ENCODE peak calls at places on chromosome 22, in five cellular contexts. One of them, this sample, is unnamed.

GRCh38 chr22:43351966-43352345 is 8.8 kb upstream of the SCUBE1 start:
- DNase-seq in fibroblast of lung: no peak
- DNase-seq in astrocyte of the spinal cord: no peak
- DNase-seq in fibroblast of pulmonary artery: no peak
- DNase-seq in tibial nerve: no peak
- DNase-seq in this sample: no peak

GRCh38 chr22:19970479-19971275 is 29.1 kb upstream of the TXNRD2 start:
- DNase-seq in fibroblast of lung: peak; percentile 35
- DNase-seq in astrocyte of the spinal cord: peak; percentile 58
- DNase-seq in fibroblast of pulmonary artery: peak; percentile 64
- DNase-seq in tibial nerve: peak; percentile 72
- DNase-seq in this sample: peak; percentile 92

GRCh38 chr22:30183861-30184278 is 62.7 kb downstream of the LIF start:
- DNase-seq in fibroblast of lung: peak; percentile 75
- DNase-seq in astrocyte of the spinal cord: peak; percentile 42
- DNase-seq in fibroblast of pulmonary artery: peak; percentile 25
- DNase-seq in tibial nerve: no peak
- DNase-seq in this sample: no peak

GRCh38 chr22:26322179-26322905 is 106.7 kb upstream of the ASPHD2 start:
- DNase-seq in fibroblast of lung: peak; percentile 95
- DNase-seq in astrocyte of the spinal cord: peak; percentile 53
- DNase-seq in fibroblast of pulmonary artery: peak; percentile 35
- DNase-seq in tibial nerve: no peak
- DNase-seq in this sample: no peak

GRCh38 chr22:41929158-41929896 is 2.7 kb upstream of the TNFRSF13C start:
- DNase-seq in fibroblast of lung: no peak
- DNase-seq in astrocyte of the spinal cord: no peak
- DNase-seq in fibroblast of pulmonary artery: no peak
- DNase-seq in tibial nerve: no peak
- DNase-seq in this sample: peak; percentile 73

GRCh38 chr22:43823353-43823908 is 11.3 kb upstream of the EFCAB6 start:
- DNase-seq in fibroblast of lung: peak; percentile 17
- DNase-seq in astrocyte of the spinal cord: no peak
- DNase-seq in fibroblast of pulmonary artery: no peak
- DNase-seq in tibial nerve: no peak
- DNase-seq in this sample: no peak

GRCh38 chr22:26785942-26786341 is 128.6 kb downstream of the MIAT start:
- DNase-seq in fibroblast of lung: no peak
- DNase-seq in astrocyte of the spinal cord: no peak
- DNase-seq in fibroblast of pulmonary artery: no peak
- DNase-seq in tibial nerve: no peak
- DNase-seq in this sample: no peak

GRCh38 chr22:29704528-29705285 is 15.1 kb upstream of the CABP7 start:
- DNase-seq in fibroblast of lung: peak; percentile 72
- DNase-seq in astrocyte of the spinal cord: peak; percentile 50
- DNase-seq in fibroblast of pulmonary artery: peak; percentile 11
- DNase-seq in tibial nerve: peak; percentile 16
- DNase-seq in this sample: peak; percentile 63

GRCh38 chr22:39938509-39938908 is 21.7 kb upstream of the TMA7B start:
- DNase-seq in fibroblast of lung: no peak
- DNase-seq in astrocyte of the spinal cord: no peak
- DNase-seq in fibroblast of pulmonary artery: no peak
- DNase-seq in tibial nerve: no peak
- DNase-seq in this sample: no peak

GRCh38 chr22:17590586-17590985 is 27.3 kb downstream of the SLC25A18 start:
- DNase-seq in fibroblast of lung: no peak
- DNase-seq in astrocyte of the spinal cord: no peak
- DNase-seq in fibroblast of pulmonary artery: no peak
- DNase-seq in tibial nerve: no peak
- DNase-seq in this sample: no peak

GRCh38 chr22:34036936-34037335 is 116.7 kb upstream of the LARGE1 start:
- DNase-seq in fibroblast of lung: no peak
- DNase-seq in astrocyte of the spinal cord: no peak
- DNase-seq in fibroblast of pulmonary artery: no peak
- DNase-seq in tibial nerve: no peak
- DNase-seq in this sample: peak; percentile 52

DNA sequence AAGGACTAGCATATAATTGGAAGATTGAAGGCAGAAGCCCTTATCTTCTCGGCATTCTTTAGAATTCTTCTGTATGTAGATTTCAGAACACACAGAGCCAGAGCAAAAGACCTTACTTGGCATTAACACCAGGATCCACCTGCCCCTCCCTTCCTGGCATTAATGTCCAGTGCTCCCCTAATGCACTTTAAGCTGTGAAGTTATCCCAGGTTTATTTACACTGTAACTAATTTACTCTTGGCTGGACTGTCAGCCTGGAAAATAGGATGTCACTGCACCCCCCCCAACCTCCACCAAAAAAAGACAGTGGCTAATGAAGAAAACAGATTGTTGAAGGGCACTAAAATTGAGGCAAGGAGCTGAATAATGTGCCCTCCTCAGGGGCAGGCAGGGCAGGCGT is 30.1 kb downstream of the TIMP3 start:
- DNase-seq in fibroblast of lung: no peak
- DNase-seq in astrocyte of the spinal cord: no peak
- DNase-seq in fibroblast of pulmonary artery: no peak
- DNase-seq in tibial nerve: no peak
- DNase-seq in this sample: no peak
- H3K4me3 ChIP-seq in fibroblast of lung: no peak overlapping the region
- H3K4me3 ChIP-seq in astrocyte of the spinal cord: no peak overlapping the region
- H3K4me3 ChIP-seq in fibroblast of pulmonary artery: no peak overlapping the region
- H3K4me3 ChIP-seq in tibial nerve: no peak overlapping the region
- H3K4me3 ChIP-seq in this sample: no peak overlapping the region

GRCh38 chr22:48098936-48099245 is 1336.4 kb downstream of the TBC1D22A start:
- DNase-seq in fibroblast of lung: no peak
- DNase-seq in astrocyte of the spinal cord: no peak
- DNase-seq in fibroblast of pulmonary artery: no peak
- DNase-seq in tibial nerve: no peak
- DNase-seq in this sample: no peak

GRCh38 chr22:48097723-48098122 is 1335.3 kb downstream of the TBC1D22A start:
- DNase-seq in fibroblast of lung: no peak
- DNase-seq in astrocyte of the spinal cord: no peak
- DNase-seq in fibroblast of pulmonary artery: no peak
- DNase-seq in tibial nerve: no peak
- DNase-seq in this sample: peak; percentile 77

GRCh38 chr22:48099671-48100070 is 1337.2 kb downstream of the TBC1D22A start:
- DNase-seq in fibroblast of lung: no peak
- DNase-seq in astrocyte of the spinal cord: no peak
- DNase-seq in fibroblast of pulmonary artery: no peak
- DNase-seq in tibial nerve: no peak
- DNase-seq in this sample: no peak

GRCh38 chr22:48099251-48099650 is 1336.8 kb downstream of the TBC1D22A start:
- DNase-seq in fibroblast of lung: no peak
- DNase-seq in astrocyte of the spinal cord: no peak
- DNase-seq in fibroblast of pulmonary artery: no peak
- DNase-seq in tibial nerve: no peak
- DNase-seq in this sample: peak; percentile 72

DNA sequence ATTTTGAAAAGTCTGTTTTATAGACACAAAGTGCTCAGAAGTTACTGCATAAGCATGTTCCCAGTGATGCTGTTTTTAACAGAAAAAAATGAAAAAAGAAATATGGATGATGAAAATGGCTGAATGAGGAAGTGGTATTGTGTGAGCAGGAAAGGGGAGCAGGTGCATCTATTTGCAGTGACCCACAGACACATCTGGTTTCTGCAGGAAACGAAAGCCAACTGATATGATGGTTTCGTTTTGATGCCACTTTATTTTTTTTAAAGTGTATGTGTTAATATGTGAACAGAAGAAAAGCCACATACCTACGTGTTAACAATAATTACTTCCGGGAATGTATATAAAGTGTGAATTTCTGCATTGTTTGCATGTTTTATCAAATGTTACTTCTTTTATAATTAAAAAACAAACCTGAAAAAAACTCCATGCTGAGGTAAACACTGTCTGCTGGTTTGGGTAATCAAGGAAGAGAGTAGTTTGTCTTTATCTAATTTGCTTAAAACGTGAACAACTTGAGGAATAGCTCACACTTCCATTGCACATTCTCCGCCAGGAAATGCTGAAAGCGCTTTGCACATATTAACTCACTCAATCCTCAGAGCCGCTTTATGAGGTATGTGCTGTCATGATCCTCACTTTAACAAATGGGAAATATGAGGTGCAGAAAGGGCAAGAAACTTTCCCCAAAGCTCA is 1335.9 kb downstream of the TBC1D22A start:
- DNase-seq in fibroblast of lung: no peak
- DNase-seq in astrocyte of the spinal cord: no peak
- DNase-seq in fibroblast of pulmonary artery: no peak
- DNase-seq in tibial nerve: no peak
- DNase-seq in this sample: peak; percentile 93
- H3K4me3 ChIP-seq in fibroblast of lung: no peak overlapping the region
- H3K4me3 ChIP-seq in astrocyte of the spinal cord: no peak overlapping the region
- H3K4me3 ChIP-seq in fibroblast of pulmonary artery: no peak overlapping the region
- H3K4me3 ChIP-seq in tibial nerve: no peak overlapping the region
- H3K4me3 ChIP-seq in this sample: peak overlapping the region; percentile 26

GRCh38 chr22:50535113-50535512 is 5.3 kb upstream of the TYMP start:
- DNase-seq in fibroblast of lung: no peak
- DNase-seq in astrocyte of the spinal cord: no peak
- DNase-seq in fibroblast of pulmonary artery: no peak
- DNase-seq in tibial nerve: no peak
- DNase-seq in this sample: peak; percentile 93
- H3K4me3 ChIP-seq in fibroblast of lung: no peak overlapping the region
- H3K4me3 ChIP-seq in astrocyte of the spinal cord: no peak overlapping the region
- H3K4me3 ChIP-seq in fibroblast of pulmonary artery: no peak overlapping the region
- H3K4me3 ChIP-seq in tibial nerve: no peak overlapping the region
- H3K4me3 ChIP-seq in this sample: peak overlapping the region; percentile 31

GRCh38 chr22:49917997-49918910 is at the start of the genes ALG12 and CRELD2:
- DNase-seq in fibroblast of lung: peak; percentile 96
- DNase-seq in astrocyte of the spinal cord: peak; percentile 98
- DNase-seq in fibroblast of pulmonary artery: peak; percentile 97
- DNase-seq in tibial nerve: peak; percentile 97
- DNase-seq in this sample: peak; percentile 98

GRCh38 chr22:49914256-49914655 is 4.0 kb downstream of the ALG12 start:
- DNase-seq in fibroblast of lung: no peak
- DNase-seq in astrocyte of the spinal cord: no peak
- DNase-seq in fibroblast of pulmonary artery: no peak
- DNase-seq in tibial nerve: no peak
- DNase-seq in this sample: no peak

GRCh38 chr22:49915610-49916009 is 2.6 kb downstream of the ALG12 start:
- DNase-seq in fibroblast of lung: no peak
- DNase-seq in astrocyte of the spinal cord: no peak
- DNase-seq in fibroblast of pulmonary artery: no peak
- DNase-seq in tibial nerve: no peak
- DNase-seq in this sample: no peak

GRCh38 chr22:49918911-49919881 is 762 bp downstream of the CRELD2 start:
- DNase-seq in fibroblast of lung: no peak
- DNase-seq in astrocyte of the spinal cord: no peak
- DNase-seq in fibroblast of pulmonary artery: no peak
- DNase-seq in tibial nerve: no peak
- DNase-seq in this sample: no peak

GRCh38 chr22:49916851-49917250 is 1.4 kb downstream of the ALG12 start:
- DNase-seq in fibroblast of lung: no peak
- DNase-seq in astrocyte of the spinal cord: no peak
- DNase-seq in fibroblast of pulmonary artery: no peak
- DNase-seq in tibial nerve: no peak
- DNase-seq in this sample: no peak
- H3K4me3 ChIP-seq in fibroblast of lung: no peak overlapping the region
- H3K4me3 ChIP-seq in astrocyte of the spinal cord: no peak overlapping the region
- H3K4me3 ChIP-seq in fibroblast of pulmonary artery: no peak overlapping the region
- H3K4me3 ChIP-seq in tibial nerve: no peak overlapping the region
- H3K4me3 ChIP-seq in this sample: peak overlapping the region; percentile 96

GRCh38 chr22:24996420-24996952 is 44.0 kb downstream of the KIAA1671 start:
- DNase-seq in fibroblast of lung: peak; percentile 66
- DNase-seq in astrocyte of the spinal cord: peak; percentile 53
- DNase-seq in fibroblast of pulmonary artery: peak; percentile 48
- DNase-seq in tibial nerve: no peak
- DNase-seq in this sample: no peak
- H3K4me3 ChIP-seq in fibroblast of lung: no peak overlapping the region
- H3K4me3 ChIP-seq in astrocyte of the spinal cord: no peak overlapping the region
- H3K4me3 ChIP-seq in fibroblast of pulmonary artery: no peak overlapping the region
- H3K4me3 ChIP-seq in tibial nerve: no peak overlapping the region
- H3K4me3 ChIP-seq in this sample: no peak overlapping the region

GRCh38 chr22:46064236-46064965 is 85.9 kb upstream of the PPARA start:
- DNase-seq in fibroblast of lung: peak; percentile 67
- DNase-seq in astrocyte of the spinal cord: no peak
- DNase-seq in fibroblast of pulmonary artery: no peak
- DNase-seq in tibial nerve: no peak
- DNase-seq in this sample: no peak

GRCh38 chr22:46066691-46067090 is 83.6 kb upstream of the PPARA start:
- DNase-seq in fibroblast of lung: peak; percentile 72
- DNase-seq in astrocyte of the spinal cord: peak; percentile 36
- DNase-seq in fibroblast of pulmonary artery: no peak
- DNase-seq in tibial nerve: no peak
- DNase-seq in this sample: no peak

GRCh38 chr22:46063861-46064235 is 86.5 kb upstream of the PPARA start:
- DNase-seq in fibroblast of lung: peak; percentile 34
- DNase-seq in astrocyte of the spinal cord: no peak
- DNase-seq in fibroblast of pulmonary artery: no peak
- DNase-seq in tibial nerve: peak; percentile 28
- DNase-seq in this sample: no peak

GRCh38 chr22:46065733-46066454 is 84.4 kb upstream of the PPARA start:
- DNase-seq in fibroblast of lung: no peak
- DNase-seq in astrocyte of the spinal cord: peak; percentile 39
- DNase-seq in fibroblast of pulmonary artery: no peak
- DNase-seq in tibial nerve: no peak
- DNase-seq in this sample: no peak

DNA sequence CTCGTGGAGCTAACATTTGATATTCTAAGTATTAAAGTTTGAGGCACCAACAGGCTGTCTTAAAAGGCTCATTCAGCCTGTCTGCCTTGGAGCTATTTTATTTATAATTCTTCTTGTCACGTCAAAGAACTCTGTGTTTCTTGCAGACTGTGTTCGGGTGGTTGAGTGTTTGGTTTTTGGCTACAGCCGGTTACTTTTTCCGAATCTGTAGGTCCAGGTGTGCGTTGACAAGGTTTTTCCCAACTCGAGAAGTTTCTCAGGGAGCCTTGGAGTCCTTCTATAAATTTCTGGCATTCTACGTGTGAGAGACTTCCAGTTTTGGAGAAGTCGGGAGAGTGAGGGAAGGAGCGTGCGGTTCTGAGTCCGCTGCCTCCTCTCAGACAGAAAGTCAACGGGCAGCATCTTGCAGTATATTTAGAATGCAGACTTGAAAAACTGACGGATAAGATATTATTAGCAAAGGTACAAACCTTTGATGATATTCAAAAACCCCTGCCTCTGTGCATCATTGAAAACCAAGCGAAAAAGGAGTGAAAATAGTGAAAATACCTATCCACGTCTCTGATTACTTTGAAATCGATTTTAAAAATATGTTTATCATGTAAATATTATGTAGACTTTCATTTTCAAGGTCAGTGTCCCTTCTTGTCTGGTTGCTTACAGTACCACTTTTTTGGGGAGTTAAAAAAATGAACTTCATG is 85.2 kb upstream of the PPARA start:
- DNase-seq in fibroblast of lung: peak; percentile 63
- DNase-seq in astrocyte of the spinal cord: peak; percentile 54
- DNase-seq in fibroblast of pulmonary artery: no peak
- DNase-seq in tibial nerve: peak; percentile 27
- DNase-seq in this sample: no peak
- H3K4me3 ChIP-seq in fibroblast of lung: peak overlapping the region; percentile 43
- H3K4me3 ChIP-seq in astrocyte of the spinal cord: no peak overlapping the region
- H3K4me3 ChIP-seq in fibroblast of pulmonary artery: no peak overlapping the region
- H3K4me3 ChIP-seq in tibial nerve: peak overlapping the region; percentile 13
- H3K4me3 ChIP-seq in this sample: no peak overlapping the region

GRCh38 chr22:37427128-37427710 is at the start of gene ELFN2:
- DNase-seq in fibroblast of lung: peak; percentile 48
- DNase-seq in astrocyte of the spinal cord: peak; percentile 20
- DNase-seq in fibroblast of pulmonary artery: no peak
- DNase-seq in tibial nerve: no peak
- DNase-seq in this sample: no peak
- H3K4me3 ChIP-seq in fibroblast of lung: peak within 1 kb of the TSS; percentile 44
- H3K4me3 ChIP-seq in astrocyte of the spinal cord: peak within 1 kb of the TSS; percentile 49
- H3K4me3 ChIP-seq in fibroblast of pulmonary artery: peak within 1 kb of the TSS; percentile 49
- H3K4me3 ChIP-seq in tibial nerve: peak within 1 kb of the TSS; percentile 25
- H3K4me3 ChIP-seq in this sample: no peak within 1 kb of the TSS

This sample was measured in Karpas-422.